ENCODE peak calls at places on chromosomes 13 and 19, in four cellular contexts. F is CD4-positive, alpha-beta T cell; D is heart left ventricle; Y is neural crest cell. U is an unnamed sample.

GRCh38 chr19:18775586-18776287 is 15.4 kb downstream of the COMP start:
- DNase-seq in Y (no peak), F (no peak), D (no peak), U (no peak)

GRCh38 chr13:110379905-110380341 is 72.8 kb downstream of the COL4A2 start:
- DNase-seq in D (no peak), F (no peak), Y (no peak), U (no peak)

GRCh38 chr13:41905600-41906254 is 55.2 kb downstream of the VWA8 start:
- DNase-seq in D (no peak), F (no peak), Y (no peak), U (no peak)

GRCh38 chr19:23957660-23958281 is 43.1 kb downstream of the ZNF726 start:
- DNase-seq in Y (no peak), F (no peak), D (no peak), U (no peak)

GRCh38 chr19:34504809-34505291 is 23.3 kb downstream of the WTIP start:
- DNase-seq in F (no peak), D (no peak), Y (no peak), U (no peak)

GRCh38 chr13:113493315-113493951 is 2.9 kb upstream of the DCUN1D2 start:
- DNase-seq in Y (no peak), F (no peak), D (no peak), U (no peak)

GRCh38 chr19:615619-616018 is 17.7 kb downstream of the POLRMT start:
- DNase-seq in D (no peak), Y (no peak), F (no peak), U (no peak)

GRCh38 chr13:107824636-107825035 is 390.7 kb downstream of the LIG4 start:
- DNase-seq in F (no peak), D (no peak), Y (no peak), U (no peak)

GRCh38 chr13:29849071-29849541 is 1.3 kb downstream of the UBL3 start:
- DNase-seq in D (peak; percentile 20), F (peak; percentile 7), Y (no peak), U (no peak)

GRCh38 chr13:114315074-114315785 is 927 bp downstream of the CHAMP1 start:
- DNase-seq in D (no peak), F (no peak), Y (no peak), U (no peak)

GRCh38 chr19:49866933-49867782 is at the start of gene PNKP:
- DNase-seq in F (peak; percentile 86), Y (peak; percentile 79), D (peak; percentile 94), U (peak; percentile 91)

GRCh38 chr13:111115051-111115840 is at the start of gene ARHGEF7:
- DNase-seq in F (no peak), D (no peak), Y (peak; percentile 32), U (peak; percentile 65)

GRCh38 chr13:51245583-51245982 is 23.4 kb downstream of the FAM124A start:
- DNase-seq in Y (no peak), F (no peak), D (no peak), U (no peak)

GRCh38 chr13:102073251-102073650 is 328.6 kb downstream of the FGF14 start:
- DNase-seq in F (no peak), Y (no peak), D (no peak), U (no peak)

GRCh38 chr13:49584771-49585182 is 581 bp downstream of the RCBTB1 start:
- DNase-seq in D (no peak), F (no peak), Y (no peak), U (no peak)

GRCh38 chr13:33494596-33495214 is 209.2 kb upstream of the STARD13 start:
- DNase-seq in F (no peak), D (peak; percentile 37), Y (no peak), U (no peak)

GRCh38 chr13:73223372-73223781 is 164.6 kb downstream of the KLF5 start:
- DNase-seq in Y (no peak), D (no peak), F (no peak), U (no peak)

GRCh38 chr13:110233682-110234280 is 73.2 kb downstream of the COL4A1 start:
- DNase-seq in Y (no peak), F (no peak), D (no peak), U (no peak)

GRCh38 chr19:2922987-2923386 is 21.8 kb downstream of the ZNF77 start:
- DNase-seq in F (no peak), Y (no peak), D (no peak), U (no peak)

GRCh38 chr13:21326155-21327030 is 132.7 kb downstream of the ZDHHC20 start:
- DNase-seq in D (no peak), Y (no peak), F (no peak), U (peak; percentile 46)

GRCh38 chr19:13025819-13026477 is 30.7 kb downstream of the NFIX start:
- DNase-seq in Y (no peak), F (no peak), D (no peak), U (no peak)

GRCh38 chr19:50300051-50300450 is 29.1 kb downstream of the KCNC3 start:
- DNase-seq in F (no peak), D (no peak), Y (no peak), U (no peak)

GRCh38 chr13:80695841-80696240 is 354.9 kb upstream of the SPRY2 start:
- DNase-seq in F (no peak), Y (no peak), D (no peak), U (no peak)

GRCh38 chr13:26965976-26966375 is 205.4 kb upstream of the GPR12 start:
- DNase-seq in F (no peak), Y (no peak), D (peak; percentile 84), U (no peak)

GRCh38 chr13:99501952-99502310 is 659 bp downstream of the TM9SF2 start:
- DNase-seq in D (peak; percentile 22), F (peak; percentile 14), Y (no peak), U (peak; percentile 40)

GRCh38 chr19:53903055-53903680 is 5.9 kb upstream of the CACNG7 start:
- DNase-seq in D (no peak), F (peak; percentile 17), Y (no peak), U (peak; percentile 73)

GRCh38 chr13:43266953-43267615 is 243.7 kb downstream of the DNAJC15 start:
- DNase-seq in Y (no peak), D (no peak), F (no peak), U (no peak)

GRCh38 chr13:33285420-33286124 is at the start of gene STARD13:
- DNase-seq in D (peak; percentile 95), F (no peak), Y (peak; percentile 70), U (peak; percentile 79)

GRCh38 chr13:74102691-74103090 is 31.5 kb downstream of the KLF12 start:
- DNase-seq in Y (no peak), F (no peak), D (no peak), U (no peak)

GRCh38 chr19:46068345-46069258 is 27.8 kb upstream of the IGFL4 start:
- DNase-seq in F (no peak), Y (no peak), D (no peak), U (no peak)

GRCh38 chr13:26220575-26220974 is 1.5 kb downstream of the RNF6 start:
- DNase-seq in D (no peak), Y (no peak), F (no peak), U (no peak)

GRCh38 chr13:105952233-105952767 is 583.2 kb downstream of the EFNB2 start:
- DNase-seq in Y (no peak), F (no peak), D (no peak), U (no peak)

GRCh38 chr13:112814905-112815585 is 125.2 kb downstream of the ATP11A start:
- DNase-seq in D (peak; percentile 3), Y (no peak), F (no peak), U (no peak)

GRCh38 chr13:25300861-25301346 is 521 bp upstream of the NUP58 start:
- DNase-seq in F (peak; percentile 9), Y (no peak), D (peak; percentile 33), U (no peak)

GRCh38 chr19:46728693-46729339 is 11.9 kb upstream of the PRKD2 start:
- DNase-seq in Y (peak; percentile 65), F (peak; percentile 80), D (peak; percentile 81), U (peak; percentile 84)

GRCh38 chr13:20136781-20137703 is 23.8 kb downstream of the GJA3 start:
- DNase-seq in F (peak; percentile 32), D (no peak), Y (peak; percentile 36), U (peak; percentile 54)

GRCh38 chr13:44816701-44817684 is 172.3 kb downstream of the NUFIP1 start:
- DNase-seq in F (no peak), Y (no peak), D (no peak), U (no peak)

GRCh38 chr19:42850981-42851717 is 28.4 kb downstream of the PSG1 start:
- DNase-seq in F (no peak), Y (no peak), D (no peak), U (no peak)

GRCh38 chr13:30932481-30933333 is at the start of gene TEX26:
- DNase-seq in F (no peak), Y (peak; percentile 54), D (no peak), U (peak; percentile 81)

GRCh38 chr13:67515895-67516294 is 285.8 kb upstream of the PCDH9 start:
- DNase-seq in F (no peak), Y (no peak), D (no peak), U (no peak)

GRCh38 chr13:67518785-67519184 is 288.6 kb upstream of the PCDH9 start:
- DNase-seq in F (no peak), Y (no peak), D (no peak), U (no peak)

DNA sequence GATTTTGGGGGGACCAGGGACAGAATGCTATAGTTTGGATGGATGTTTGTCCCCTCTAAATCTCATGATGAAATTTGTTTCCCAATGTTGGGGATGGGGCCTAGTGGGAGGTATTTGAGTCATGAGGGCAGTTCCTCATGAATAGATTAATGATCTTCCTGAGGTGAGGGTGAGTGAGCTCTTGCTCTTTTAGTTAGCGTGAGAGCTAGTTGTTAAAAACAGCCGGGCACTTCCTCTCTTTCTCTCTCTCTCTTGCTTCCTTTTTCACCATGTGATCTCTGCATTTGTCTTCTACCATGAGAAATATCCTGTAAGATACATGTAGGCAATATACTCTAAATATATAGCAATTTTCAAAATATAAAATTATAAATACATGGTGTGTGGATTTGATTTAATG is 290.8 kb upstream of the PCDH9 start:
- DNase-seq in F (no peak), D (no peak), Y (no peak), U (no peak)
- TF ChIP-seq CTCF in F (no peak), D (no peak), Y (no peak), U (no peak)

DNA sequence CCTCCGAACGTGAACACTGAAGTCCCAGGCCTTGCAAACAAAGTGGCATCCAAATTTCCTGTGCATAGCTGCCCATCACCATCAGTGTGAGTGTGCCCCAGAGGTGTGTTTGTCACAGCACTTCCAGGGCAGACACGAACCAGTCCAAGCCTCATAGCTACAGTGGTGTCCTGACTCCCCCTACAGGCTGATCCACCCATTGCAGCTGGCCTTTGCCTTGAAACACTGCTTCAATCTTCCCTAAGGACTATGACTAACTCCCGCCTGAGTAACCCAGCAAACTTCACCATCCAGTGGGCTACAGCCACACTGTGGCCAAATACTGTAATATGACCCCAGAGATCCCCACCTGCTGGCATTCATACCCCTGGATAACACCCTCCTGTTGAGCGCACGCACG is 3.9 kb downstream of the ZNF266 start:
- DNase-seq in Y (peak; percentile 50), F (peak; percentile 35), D (peak; percentile 25), U (peak; percentile 36)
- TF ChIP-seq CTCF in Y (peak; percentile 64), F (peak; percentile 46), D (peak; percentile 20), U (peak; percentile 39)

GRCh38 chr19:16627928-16628182 is 149 bp downstream of the MED26 start:
- DNase-seq in F (no peak), D (no peak), Y (no peak), U (no peak)

GRCh38 chr19:16626796-16627193 is 1.2 kb downstream of the MED26 start:
- DNase-seq in D (no peak), Y (no peak), F (no peak), U (peak; percentile 38)

GRCh38 chr19:16628183-16628983 is at the start of gene MED26:
- DNase-seq in F (peak; percentile 96), D (peak; percentile 96), Y (peak; percentile 93), U (peak; percentile 97)

GRCh38 chr19:16628984-16629691 is 1.1 kb upstream of the MED26 start:
- DNase-seq in F (no peak), Y (no peak), D (peak; percentile 54), U (peak; percentile 32)

GRCh38 chr19:16627194-16627927 is 643 bp downstream of the MED26 start:
- DNase-seq in F (no peak), D (peak; percentile 29), Y (peak; percentile 5), U (peak; percentile 32)
- TF ChIP-seq CTCF in F (no peak), D (no peak), Y (no peak), U (no peak)

GRCh38 chr19:1683869-1684572 is 31.6 kb upstream of the TCF3 start:
- DNase-seq in D (no peak), Y (no peak), F (no peak), U (no peak)
- TF ChIP-seq CTCF in D (no peak), Y (no peak), F (no peak), U (no peak)

U was measured in nephron progenitor cell.